ENCODE peak calls at places on chromosomes 5 and 9, in nine cellular contexts. N, V, H, L, X, I, K, Z and E are unnamed samples.

GRCh38 chr5:15500326-15500958 is 462 bp downstream of the FBXL7 start:
- DNase-seq in N (peak; percentile 70), V (no peak), H (no peak), L (peak; percentile 64), X (peak; percentile 49), I (no peak), K (peak; percentile 71), Z (no peak), E (no peak)

GRCh38 chr9:86099695-86100364 is 472 bp upstream of the GOLM1 start:
- DNase-seq in N (peak; percentile 34), V (no peak), H (peak; percentile 35), L (peak; percentile 57), X (peak; percentile 38), I (peak; percentile 58), K (no peak), Z (no peak), E (no peak)

GRCh38 chr5:133383580-133383939 is 228.8 kb downstream of the FSTL4 start:
- DNase-seq in N (no peak), V (no peak), H (no peak), L (no peak), X (no peak), I (no peak), K (no peak), Z (no peak), E (no peak)

GRCh38 chr5:88829053-88829452 is 53.9 kb downstream of the MEF2C start:
- DNase-seq in N (no peak), V (no peak), H (no peak), L (no peak), X (no peak), I (no peak), K (no peak), Z (no peak), E (no peak)

GRCh38 chr5:86407711-86408110 is 210.0 kb upstream of the COX7C start:
- DNase-seq in N (no peak), V (no peak), H (no peak), L (no peak), X (no peak), I (no peak), K (no peak), Z (no peak), E (no peak)

GRCh38 chr9:13568446-13568845 is 289.0 kb upstream of the MPDZ start:
- DNase-seq in N (peak; percentile 27), V (no peak), H (no peak), L (no peak), X (no peak), I (no peak), K (no peak), Z (peak; percentile 37), E (no peak)

GRCh38 chr5:139820606-139821005 is 25.0 kb downstream of the PSD2 start:
- DNase-seq in N (no peak), V (peak; percentile 1), H (no peak), L (no peak), X (no peak), I (no peak), K (peak; percentile 18), Z (no peak), E (no peak)

GRCh38 chr9:110579763-110580255 is 268 bp upstream of the SVEP1 start:
- DNase-seq in N (peak; percentile 12), V (no peak), H (no peak), L (peak; percentile 50), X (no peak), I (no peak), K (no peak), Z (no peak), E (no peak)

GRCh38 chr5:60437308-60437707 is 262.7 kb downstream of the DEPDC1B start:
- DNase-seq in N (no peak), V (no peak), H (no peak), L (no peak), X (no peak), I (no peak), K (no peak), Z (no peak), E (no peak)

GRCh38 chr5:16179511-16179935 is at the start of gene MARCHF11:
- DNase-seq in N (no peak), V (no peak), H (no peak), L (no peak), X (no peak), I (no peak), K (no peak), Z (peak; percentile 60), E (no peak)

GRCh38 chr5:55582256-55582655 is 47.5 kb upstream of the PLPP1 start:
- DNase-seq in N (no peak), V (no peak), H (no peak), L (no peak), X (no peak), I (no peak), K (no peak), Z (no peak), E (no peak)

GRCh38 chr5:156170351-156170961 is 156.5 kb upstream of the SGCD start:
- DNase-seq in N (no peak), V (no peak), H (no peak), L (no peak), X (no peak), I (no peak), K (no peak), Z (no peak), E (no peak)

GRCh38 chr9:37333288-37333687 is 89.2 kb upstream of the GRHPR start:
- DNase-seq in N (no peak), V (no peak), H (no peak), L (no peak), X (no peak), I (no peak), K (no peak), Z (no peak), E (no peak)

GRCh38 chr9:79759460-79759859 is 187.7 kb downstream of the TLE4 start:
- DNase-seq in N (no peak), V (no peak), H (peak; percentile 5), L (no peak), X (no peak), I (no peak), K (no peak), Z (no peak), E (no peak)

GRCh38 chr5:148640471-148640870 is 13.9 kb downstream of the HTR4 start:
- DNase-seq in N (no peak), V (no peak), H (no peak), L (no peak), X (no peak), I (no peak), K (no peak), Z (no peak), E (no peak)

GRCh38 chr9:135341612-135342169 is 137.9 kb upstream of the PPP1R26 start:
- DNase-seq in N (no peak), V (peak; percentile 11), H (no peak), L (no peak), X (no peak), I (no peak), K (peak; percentile 57), Z (no peak), E (no peak)

GRCh38 chr9:104334549-104334948 is 169.5 kb upstream of the OR13F1 start:
- DNase-seq in N (no peak), V (no peak), H (no peak), L (no peak), X (no peak), I (no peak), K (no peak), Z (no peak), E (no peak)

GRCh38 chr9:120608421-120608820 is 28.5 kb upstream of the CDK5RAP2 start:
- DNase-seq in N (no peak), V (no peak), H (no peak), L (no peak), X (no peak), I (no peak), K (no peak), Z (no peak), E (no peak)

GRCh38 chr5:36125868-36126267 is 25.8 kb downstream of the LMBRD2 start:
- DNase-seq in N (no peak), V (no peak), H (no peak), L (no peak), X (no peak), I (no peak), K (no peak), Z (no peak), E (no peak)

GRCh38 chr9:37251452-37251851 is 131.1 kb downstream of the ZCCHC7 start:
- DNase-seq in N (no peak), V (no peak), H (no peak), L (no peak), X (no peak), I (no peak), K (no peak), Z (no peak), E (no peak)

GRCh38 chr5:38540348-38540747 is 16.1 kb downstream of the LIFR start:
- DNase-seq in N (peak; percentile 32), V (no peak), H (no peak), L (no peak), X (peak; percentile 50), I (no peak), K (peak; percentile 77), Z (peak; percentile 37), E (no peak)

GRCh38 chr9:130555968-130556367 is 23.4 kb upstream of the FUBP3 start:
- DNase-seq in N (no peak), V (no peak), H (no peak), L (no peak), X (no peak), I (peak; percentile 65), K (no peak), Z (no peak), E (no peak)

GRCh38 chr5:65775476-65775875 is 53.5 kb downstream of the NLN start:
- DNase-seq in N (no peak), V (no peak), H (no peak), L (no peak), X (no peak), I (no peak), K (no peak), Z (no peak), E (no peak)

GRCh38 chr5:71816307-71816706 is 97.2 kb downstream of the CARTPT start:
- DNase-seq in N (no peak), V (no peak), H (no peak), L (no peak), X (no peak), I (no peak), K (no peak), Z (no peak), E (no peak)

GRCh38 chr5:67453526-67453925 is 256.9 kb upstream of the CD180 start:
- DNase-seq in N (no peak), V (no peak), H (no peak), L (no peak), X (no peak), I (no peak), K (no peak), Z (no peak), E (no peak)

GRCh38 chr5:80408976-80409926 is 1.4 kb downstream of the ZFYVE16 start:
- DNase-seq in N (no peak), V (no peak), H (no peak), L (no peak), X (no peak), I (no peak), K (no peak), Z (peak; percentile 1), E (no peak)

GRCh38 chr9:37956423-37956820 is 52.5 kb upstream of the SLC25A51 start:
- DNase-seq in N (no peak), V (no peak), H (no peak), L (no peak), X (no peak), I (no peak), K (peak; percentile 50), Z (no peak), E (no peak)

GRCh38 chr5:145633474-145633873 is 201.7 kb downstream of the PRELID2 start:
- DNase-seq in N (no peak), V (no peak), H (no peak), L (no peak), X (no peak), I (no peak), K (no peak), Z (no peak), E (no peak)

GRCh38 chr9:6852243-6852963 is 94.6 kb downstream of the KDM4C start:
- DNase-seq in N (no peak), V (no peak), H (no peak), L (no peak), X (no peak), I (no peak), K (no peak), Z (no peak), E (no peak)

GRCh38 chr9:125431741-125432271 is 170.2 kb downstream of the GAPVD1 start:
- DNase-seq in N (no peak), V (no peak), H (no peak), L (no peak), X (no peak), I (no peak), K (peak; percentile 60), Z (no peak), E (no peak)

GRCh38 chr9:120257483-120257882 is 322.5 kb downstream of the CDK5RAP2 start:
- DNase-seq in N (no peak), V (no peak), H (no peak), L (no peak), X (no peak), I (no peak), K (no peak), Z (no peak), E (no peak)